ENCODE peak calls at places on chromosome 15, in seven cellular contexts. T is mucosa of descending colon; X is ovary; I is fibroblast of pulmonary artery; V is K562; R is CD8-positive, alpha-beta T cell; K is cardiac fibroblast. S is an unnamed sample.

GRCh38 chr15:92812271-92812670 is 87.9 kb upstream of the CHD2 start:
- DNase-seq in T (peak; percentile 64), X (no peak), I (no peak), V (no peak), R (no peak), K (no peak), S (no peak)

GRCh38 chr15:100898661-100899462 is 19.2 kb downstream of the ALDH1A3 start:
- DNase-seq in T (no peak), X (no peak), I (no peak), V (no peak), R (no peak), K (no peak), S (no peak)

GRCh38 chr15:85646538-85647091 is 148.1 kb downstream of the KLHL25 start:
- DNase-seq in T (no peak), X (no peak), I (no peak), V (no peak), R (peak; percentile 19), K (peak; percentile 57), S (peak; percentile 42)

GRCh38 chr15:43516801-43517353 is 531 bp upstream of the MAP1A start:
- DNase-seq in T (no peak), X (no peak), I (peak; percentile 33), V (no peak), R (no peak), K (peak; percentile 61), S (no peak)

GRCh38 chr15:90402806-90403205 is 14.8 kb downstream of the IQGAP1 start:
- DNase-seq in T (no peak), X (no peak), I (no peak), V (no peak), R (no peak), K (peak; percentile 35), S (no peak)

GRCh38 chr15:92393287-92393993 is at the start of gene ST8SIA2:
- DNase-seq in T (peak; percentile 42), X (no peak), I (no peak), V (no peak), R (no peak), K (no peak), S (no peak)

GRCh38 chr15:76204558-76204845 is 106.8 kb downstream of the ETFA start:
- DNase-seq in T (no peak), X (no peak), I (no peak), V (no peak), R (no peak), K (no peak), S (no peak)

GRCh38 chr15:51380999-51381806 is 39.7 kb downstream of the GLDN start:
- DNase-seq in T (no peak), X (no peak), I (peak; percentile 89), V (peak; percentile 85), R (no peak), K (peak; percentile 90), S (peak; percentile 30)

GRCh38 chr15:33326908-33327307 is 16.1 kb downstream of the RYR3 start:
- DNase-seq in T (no peak), X (no peak), I (no peak), V (no peak), R (no peak), K (no peak), S (no peak)

GRCh38 chr15:90870354-90871096 is 2.1 kb downstream of the FURIN start:
- DNase-seq in T (peak; percentile 36), X (no peak), I (peak; percentile 37), V (no peak), R (no peak), K (peak; percentile 36), S (no peak)

DNA sequence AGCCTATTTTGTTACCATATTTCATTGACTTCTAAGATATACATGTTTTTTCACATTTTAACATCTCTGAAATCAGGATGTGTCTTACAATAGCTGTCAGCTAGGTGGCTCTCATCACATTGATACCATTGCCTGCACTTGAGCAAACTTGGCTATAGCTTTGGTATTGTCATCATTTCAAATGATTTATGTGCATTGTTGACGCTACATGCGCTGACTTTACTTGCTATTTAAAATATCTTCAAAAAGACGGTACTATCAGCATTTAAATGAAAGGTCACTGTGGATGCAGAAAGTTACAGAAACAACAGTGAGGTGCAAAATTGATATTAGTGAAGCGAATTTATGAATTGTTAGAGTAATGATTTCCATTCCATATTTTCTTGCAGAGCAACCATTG is 54.0 kb upstream of the ABHD2 start:
- DNase-seq in T (no peak), X (no peak), I (peak; percentile 43), V (no peak), R (no peak), K (peak; percentile 55), S (no peak)
- TF ChIP-seq CTCF in T (no peak), X (no peak), I (peak; percentile 54), V (peak; percentile 66), R (no peak), K (peak; percentile 51), S (peak; percentile 22)

GRCh38 chr15:63677778-63678177 is 80.6 kb downstream of the FBXL22 start:
- DNase-seq in T (peak; percentile 95), X (no peak), I (no peak), V (no peak), R (no peak), K (no peak), S (no peak)
- H3K4me3 ChIP-seq in T (no peak overlapping the region), X (no peak overlapping the region), I (no peak overlapping the region), V (no peak overlapping the region), R (no peak overlapping the region), K (no peak overlapping the region), S (no peak overlapping the region)

GRCh38 chr15:73286356-73286755 is 82.4 kb downstream of the HCN4 start:
- DNase-seq in T (no peak), X (no peak), I (peak; percentile 11), V (no peak), R (no peak), K (peak; percentile 9), S (no peak)

GRCh38 chr15:73287019-73287418 is 81.7 kb downstream of the HCN4 start:
- DNase-seq in T (no peak), X (no peak), I (no peak), V (no peak), R (no peak), K (no peak), S (no peak)

GRCh38 chr15:73282567-73283200 is 86.1 kb downstream of the HCN4 start:
- DNase-seq in T (no peak), X (no peak), I (no peak), V (no peak), R (no peak), K (no peak), S (no peak)

GRCh38 chr15:73283341-73283962 is 85.3 kb downstream of the HCN4 start:
- DNase-seq in T (no peak), X (no peak), I (no peak), V (no peak), R (no peak), K (no peak), S (no peak)

DNA sequence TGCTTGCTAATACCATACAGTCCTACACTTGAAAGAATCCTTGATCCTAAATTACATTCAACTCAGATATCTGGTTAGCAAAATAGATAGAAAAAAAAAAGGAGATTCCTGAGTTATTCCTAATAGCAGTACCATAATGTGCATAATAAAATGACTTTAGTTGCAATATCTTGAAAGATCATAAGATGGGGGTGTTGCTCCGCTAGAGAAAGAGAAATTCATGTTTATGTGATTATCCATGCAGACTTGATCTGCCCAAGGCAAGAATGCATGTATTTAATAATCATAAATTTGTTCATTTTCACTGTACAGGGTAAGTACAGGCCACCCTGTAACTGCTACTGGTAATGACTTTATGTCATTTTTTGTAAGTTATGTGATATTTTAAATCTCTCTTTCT is 84.7 kb downstream of the HCN4 start:
- DNase-seq in T (no peak), X (no peak), I (peak; percentile 32), V (no peak), R (no peak), K (peak; percentile 39), S (no peak)
- TF ChIP-seq CTCF in T (no peak), X (no peak), I (peak; percentile 15), V (peak; percentile 70), R (no peak), K (peak; percentile 25), S (peak; percentile 35)

GRCh38 chr15:67030036-67030762 is 35.2 kb upstream of the SMAD3 start:
- DNase-seq in T (no peak), X (no peak), I (no peak), V (peak; percentile 55), R (no peak), K (no peak), S (no peak)

GRCh38 chr15:67032608-67033007 is 32.8 kb upstream of the SMAD3 start:
- DNase-seq in T (no peak), X (no peak), I (no peak), V (no peak), R (no peak), K (no peak), S (no peak)

GRCh38 chr15:67033521-67033920 is 31.9 kb upstream of the SMAD3 start:
- DNase-seq in T (peak; percentile 59), X (no peak), I (no peak), V (no peak), R (no peak), K (no peak), S (no peak)

GRCh38 chr15:67031321-67031720 is 34.1 kb upstream of the SMAD3 start:
- DNase-seq in T (no peak), X (no peak), I (no peak), V (no peak), R (no peak), K (no peak), S (no peak)

GRCh38 chr15:67033012-67033411 is 32.4 kb upstream of the SMAD3 start:
- DNase-seq in T (no peak), X (no peak), I (no peak), V (no peak), R (no peak), K (no peak), S (no peak)
- H3K4me3 ChIP-seq in T (no peak overlapping the region), X (no peak overlapping the region), I (no peak overlapping the region), V (no peak overlapping the region), R (peak overlapping the region; percentile 37), K (no peak overlapping the region), S (no peak overlapping the region)

GRCh38 chr15:25134546-25134945 is 179.8 kb downstream of the SNRPN start:
- DNase-seq in T (no peak), X (no peak), I (peak; percentile 53), V (no peak), R (no peak), K (peak; percentile 10), S (no peak)

GRCh38 chr15:25137013-25137412 is 182.2 kb downstream of the SNRPN start:
- DNase-seq in T (no peak), X (no peak), I (no peak), V (no peak), R (no peak), K (no peak), S (no peak)

GRCh38 chr15:25133804-25134203 is 179.0 kb downstream of the SNRPN start:
- DNase-seq in T (no peak), X (no peak), I (no peak), V (no peak), R (no peak), K (no peak), S (no peak)

GRCh38 chr15:25136119-25136518 is 181.3 kb downstream of the SNRPN start:
- DNase-seq in T (no peak), X (no peak), I (peak; percentile 32), V (peak; percentile 7), R (no peak), K (peak; percentile 32), S (no peak)
- TF ChIP-seq CTCF in T (no peak), X (no peak), I (peak; percentile 41), V (peak; percentile 19), R (no peak), K (peak; percentile 38), S (peak; percentile 13)